ENCODE peak calls at places on chromosomes 6 and 20, in five cellular contexts. A is pancreas, N is brain microvascular endothelial cell, R is IMR-90, V is ascending aorta. I is an unnamed sample.
A peak's percentile ranks its signal among the peaks of the same experiment; 100 is the strongest.

GRCh38 chr20:35497780-35498189 is 31.7 kb downstream of the C20orf173 start:
- DNase-seq in A (peak; percentile 50), N (no peak), R (no peak), V (no peak), I (no peak)

GRCh38 chr20:58723628-58723984 is 31.0 kb downstream of the NPEPL1 start:
- DNase-seq in A (peak; percentile 9), N (no peak), R (no peak), V (no peak), I (no peak)

GRCh38 chr20:24773751-24774201 is 175.3 kb upstream of the CST7 start:
- DNase-seq in A (no peak), N (peak; percentile 67), R (peak; percentile 72), V (no peak), I (no peak)

GRCh38 chr20:57957397-57958049 is 247.7 kb upstream of the PMEPA1 start:
- DNase-seq in A (no peak), N (peak; percentile 34), R (no peak), V (no peak), I (no peak)

GRCh38 chr6:64459411-64459810 is 823.8 kb downstream of the PHF3 start:
- DNase-seq in A (no peak), N (no peak), R (no peak), V (no peak), I (no peak)

GRCh38 chr6:108883172-108883571 is 35.0 kb downstream of the ARMC2 start:
- DNase-seq in A (no peak), N (no peak), R (no peak), V (no peak), I (no peak)

GRCh38 chr6:157323114-157323923 is at the start of gene TMEM242:
- DNase-seq in A (peak; percentile 97), N (peak; percentile 92), R (peak; percentile 93), V (peak; percentile 67), I (no peak)

GRCh38 chr6:85747654-85748053 is 105.0 kb upstream of the SYNCRIP start:
- DNase-seq in A (no peak), N (peak; percentile 14), R (peak; percentile 84), V (no peak), I (no peak)

GRCh38 chr6:37433657-37434271 is 743 bp downstream of the CMTR1 start:
- DNase-seq in A (no peak), N (peak; percentile 5), R (peak; percentile 12), V (no peak), I (no peak)

GRCh38 chr20:25044660-25045342 is 13.1 kb downstream of the ACSS1 start:
- DNase-seq in A (peak; percentile 57), N (no peak), R (no peak), V (no peak), I (no peak)

GRCh38 chr20:14707865-14708574 is 370.6 kb upstream of the FLRT3 start:
- DNase-seq in A (no peak), N (no peak), R (no peak), V (no peak), I (no peak)

GRCh38 chr6:113894712-113895674 is 37.8 kb downstream of the MARCKS start:
- DNase-seq in A (no peak), N (no peak), R (peak; percentile 24), V (no peak), I (no peak)
- TF ChIP-seq CTCF in A (no peak), N (no peak), R (no peak), V (no peak), I (no peak)

GRCh38 chr6:44451803-44452690 is 64.5 kb downstream of the CDC5L start:
- DNase-seq in A (no peak), N (peak; percentile 37), R (no peak), V (no peak), I (no peak)
- H3K4me3 ChIP-seq in A (no peak overlapping the region), N (no peak overlapping the region), R (no peak overlapping the region), V (no peak overlapping the region), I (no peak overlapping the region)

DNA sequence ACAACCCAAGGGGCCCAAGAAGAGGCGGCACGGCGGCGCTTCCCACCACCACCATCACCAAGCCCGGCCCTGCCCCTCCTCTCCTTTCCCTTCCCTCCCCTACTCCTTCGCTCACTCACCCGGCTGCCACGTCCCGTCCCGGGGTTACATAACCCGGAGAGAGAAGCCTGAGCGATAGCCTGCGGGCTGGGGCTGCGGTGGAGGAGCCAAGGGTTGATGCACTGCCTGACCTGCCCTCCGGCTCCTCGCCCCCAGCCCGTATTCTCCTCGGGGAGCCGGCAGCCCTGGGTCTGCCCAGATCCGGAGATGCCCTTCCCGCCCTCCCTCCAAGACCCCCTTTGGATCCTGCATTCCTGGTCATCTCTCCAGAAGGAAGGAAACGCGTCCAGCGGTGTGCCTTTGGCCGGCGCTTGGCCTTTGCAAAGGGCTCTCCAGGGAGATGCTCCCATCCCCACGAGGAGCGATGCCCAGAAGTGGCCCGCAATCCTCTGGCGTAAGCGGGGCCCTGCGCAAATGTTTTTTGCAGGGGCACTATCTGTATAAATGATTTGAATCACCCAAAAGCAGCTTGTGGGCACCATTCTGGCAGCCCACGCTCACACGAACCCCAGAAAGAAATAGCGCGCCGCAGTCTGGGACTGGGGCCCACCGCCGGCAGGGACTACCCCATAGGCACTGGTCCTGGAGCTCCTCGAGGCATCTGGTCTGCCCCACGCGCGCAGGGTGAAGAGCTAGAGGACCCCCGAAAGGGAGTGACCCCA is 4.7 kb upstream of the CPXM1 start:
- DNase-seq in A (peak; percentile 52), N (no peak), R (no peak), V (no peak), I (no peak)
- H3K27me3 ChIP-seq in A (no peaks in the 10 kb centered on the region), N (peaks cover 58% of the 10 kb centered on the region), R (peaks cover 65% of the 10 kb centered on the region), V (peaks cover 10% of the 10 kb centered on the region), I (peaks cover 18% of the 10 kb centered on the region)

GRCh38 chr20:44912189-44912588 is 2.3 kb downstream of the PABPC1L start:
- DNase-seq in A (no peak), N (no peak), R (no peak), V (no peak), I (no peak)

GRCh38 chr20:44909872-44910689 is at the start of gene PABPC1L:
- DNase-seq in A (peak; percentile 88), N (peak; percentile 49), R (peak; percentile 54), V (no peak), I (no peak)

GRCh38 chr20:44910690-44911262 is 916 bp downstream of the PABPC1L start:
- DNase-seq in A (no peak), N (no peak), R (no peak), V (no peak), I (no peak)

GRCh38 chr20:44908987-44909871 is 631 bp upstream of the PABPC1L start:
- DNase-seq in A (no peak), N (no peak), R (no peak), V (no peak), I (no peak)

GRCh38 chr20:44911264-44911921 is 1.5 kb downstream of the PABPC1L start:
- DNase-seq in A (peak; percentile 71), N (peak; percentile 27), R (peak; percentile 28), V (no peak), I (no peak)
- TF ChIP-seq CTCF in A (peak; percentile 24), N (peak; percentile 70), R (peak; percentile 34), V (peak; percentile 8), I (no peak)

GRCh38 chr6:35471836-35472345 is 3.7 kb downstream of the RPL10A start:
- DNase-seq in A (no peak), N (no peak), R (no peak), V (no peak), I (no peak)
- H3K4me3 ChIP-seq in A (no peak overlapping the region), N (no peak overlapping the region), R (no peak overlapping the region), V (no peak overlapping the region), I (no peak overlapping the region)

DNA sequence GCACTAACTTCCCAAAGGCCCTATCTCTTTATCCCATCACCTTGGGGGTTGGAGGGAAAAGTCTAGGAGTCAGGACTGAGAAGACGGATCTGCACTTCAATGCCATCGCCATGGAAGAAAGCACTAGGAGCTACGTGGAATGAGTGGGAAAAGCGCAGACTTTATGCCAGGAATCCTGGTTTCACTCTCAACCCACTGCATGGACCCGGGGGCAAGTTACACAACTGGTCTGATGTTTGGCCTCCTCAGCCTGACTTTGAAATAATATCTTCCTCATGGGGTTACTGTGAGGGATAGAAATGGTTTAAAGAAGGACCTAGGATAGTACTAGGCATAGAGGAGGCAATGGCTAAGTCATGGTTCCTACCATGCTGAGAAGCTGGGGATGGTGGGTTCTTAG is 13.5 kb upstream of the PSMG4 start:
- DNase-seq in A (no peak), N (no peak), R (no peak), V (no peak), I (no peak)
- H3K27me3 ChIP-seq in A (no peaks in the 10 kb centered on the region), N (no peaks in the 10 kb centered on the region), R (peaks cover 2% of the 10 kb centered on the region), V (no peaks in the 10 kb centered on the region), I (no peaks in the 10 kb centered on the region)

GRCh38 chr6:32689531-32690505 is 23.4 kb upstream of the HLA-DQB1 start:
- DNase-seq in A (no peak), N (peak; percentile 15), R (no peak), V (no peak), I (no peak)

DNA sequence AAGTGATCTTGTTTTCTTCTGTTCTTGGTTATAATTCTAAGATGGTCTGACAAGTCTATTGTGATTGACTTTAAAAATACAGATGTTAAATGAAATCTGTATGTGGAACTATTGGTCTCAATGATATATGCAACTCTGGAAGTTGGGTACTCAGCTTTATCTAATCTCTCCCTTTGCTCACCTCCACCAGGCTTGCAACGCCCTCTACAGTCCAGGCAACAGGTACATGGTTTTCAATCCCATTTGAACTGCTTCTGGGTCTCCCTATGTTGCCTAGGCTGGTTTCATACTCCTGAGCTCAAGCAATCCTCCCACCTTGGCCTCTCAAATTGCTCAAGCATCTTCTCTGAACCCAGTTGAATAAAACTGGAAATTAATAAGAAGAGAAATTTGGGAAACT is 25.6 kb upstream of the HLA-DQB1 start:
- DNase-seq in A (no peak), N (no peak), R (no peak), V (no peak), I (no peak)
- TF ChIP-seq CTCF in A (no peak), N (peak; percentile 62), R (no peak), V (no peak), I (peak; percentile 54)

I was measured in esophagus squamous epithelium.